ENCODE peak calls at places on chromosome 17, in four cellular contexts. P, Y, U and W are unnamed samples.

GRCh38 chr17:19022128-19022527 is 17.6 kb upstream of the FAM83G start:
- DNase-seq in U (no peak), P (no peak), Y (no peak), W (no peak)

GRCh38 chr17:39261286-39261685 is 35.5 kb upstream of the STAC2 start:
- DNase-seq in U (peak; percentile 53), P (no peak), Y (peak; percentile 82), W (no peak)

GRCh38 chr17:72282439-72283029 is 161.7 kb downstream of the SOX9 start:
- DNase-seq in U (no peak), P (no peak), Y (no peak), W (no peak)

GRCh38 chr17:39979865-39980401 is 674 bp upstream of the PSMD3 start:
- DNase-seq in Y (no peak), P (no peak), U (peak; percentile 89), W (no peak)

GRCh38 chr17:58303981-58304734 is 23.4 kb upstream of the MPO start:
- DNase-seq in U (peak; percentile 81), P (no peak), Y (peak; percentile 84), W (no peak)

GRCh38 chr17:70353408-70354092 is 184.2 kb downstream of the KCNJ2 start:
- DNase-seq in P (no peak), Y (no peak), U (no peak), W (no peak)

GRCh38 chr17:81419333-81419885 is 24.2 kb downstream of the BAHCC1 start:
- DNase-seq in P (peak; percentile 44), Y (no peak), U (no peak), W (peak; percentile 94)

GRCh38 chr17:77126519-77126918 is 14.2 kb upstream of the SEC14L1 start:
- DNase-seq in U (no peak), P (no peak), Y (no peak), W (no peak)

GRCh38 chr17:39543176-39543575 is 64.5 kb downstream of the NEUROD2 start:
- DNase-seq in Y (no peak), P (no peak), U (no peak), W (no peak)

GRCh38 chr17:58756246-58757161 is 850 bp downstream of the PPM1E start:
- DNase-seq in P (no peak), U (peak; percentile 39), Y (peak; percentile 64), W (no peak)

GRCh38 chr17:48610282-48611211 is at the start of gene HOXB7:
- DNase-seq in P (no peak), Y (no peak), U (no peak), W (no peak)

GRCh38 chr17:39174907-39175694 is 9.1 kb upstream of the ARL5C start:
- DNase-seq in Y (peak; percentile 92), P (peak; percentile 42), U (peak; percentile 92), W (no peak)

GRCh38 chr17:51741447-51741846 is 417.1 kb downstream of the CA10 start:
- DNase-seq in Y (no peak), U (no peak), P (no peak), W (no peak)

GRCh38 chr17:9714801-9715200 is 69.5 kb downstream of the USP43 start:
- DNase-seq in U (no peak), Y (no peak), P (no peak), W (no peak)

GRCh38 chr17:78040561-78041400 is 82.3 kb downstream of the TNRC6C start:
- DNase-seq in U (no peak), P (no peak), Y (no peak), W (no peak)

GRCh38 chr17:76432712-76433336 is 20.1 kb downstream of the UBE2O start:
- DNase-seq in Y (no peak), U (peak; percentile 32), P (no peak), W (no peak)

GRCh38 chr17:15298176-15298575 is 33.0 kb upstream of the PMP22 start:
- DNase-seq in U (no peak), Y (no peak), P (no peak), W (no peak)